ENCODE peak calls at places on chromosomes 3 and 15, in ten cellular contexts. K is esophagus squamous epithelium; F is esophagus muscularis mucosa; T is tibial nerve; V is Panc1; E is uterus; C is endothelial cell of umbilical vein; A is neural progenitor cell; Y is CD8-positive, alpha-beta memory T cell; Q is heart left ventricle. O is an unnamed sample. For H3K4me1, the result is how much of the 10 kb centered on the place peaks cover.

GRCh38 chr3:28590851-28591250 is 242.2 kb upstream of the AZI2 start:
- DNase-seq in K (no peak), F (no peak), T (no peak), V (no peak), E (no peak), C (no peak), A (no peak), Y (no peak), Q (no peak), O (no peak)

GRCh38 chr15:74464216-74464615 is 3.3 kb upstream of the UBL7 start:
- DNase-seq in K (no peak), F (no peak), T (no peak), V (no peak), E (no peak), C (no peak), A (no peak), Y (no peak), Q (no peak), O (no peak)

GRCh38 chr15:34682673-34683072 is 72.1 kb downstream of the GJD2 start:
- DNase-seq in K (no peak), F (no peak), T (no peak), V (no peak), E (no peak), C (peak), A (no peak), Y (no peak), Q (no peak), O (no peak)

GRCh38 chr3:152021951-152022461 is 148.6 kb downstream of the SUCNR1 start:
- DNase-seq in K (no peak), F (no peak), T (no peak), V (no peak), E (no peak), C (peak), A (no peak), Y (no peak), Q (no peak), O (no peak)

GRCh38 chr15:63156708-63157065 is 590 bp downstream of the RPS27L start:
- DNase-seq in K (no peak), F (no peak), T (no peak), V (no peak), E (peak), C (peak), A (peak), Y (peak), Q (peak), O (no peak)

GRCh38 chr3:156633335-156633734 is 41.1 kb upstream of the TIPARP start:
- DNase-seq in K (no peak), F (no peak), T (no peak), V (no peak), E (peak), C (no peak), A (no peak), Y (no peak), Q (peak), O (no peak)

GRCh38 chr3:105837143-105837740 is 31.6 kb downstream of the CBLB start:
- DNase-seq in K (no peak), F (no peak), T (no peak), V (no peak), E (no peak), C (no peak), A (no peak), Y (no peak), Q (no peak), O (no peak)

GRCh38 chr15:38877471-38877870 is 312.9 kb upstream of the RASGRP1 start:
- DNase-seq in K (no peak), F (no peak), T (no peak), V (no peak), E (no peak), C (no peak), A (no peak), Y (no peak), Q (no peak), O (no peak)

GRCh38 chr3:129975332-129976090 is 991 bp downstream of the TRH start:
- DNase-seq in K (no peak), F (no peak), T (no peak), V (no peak), E (no peak), C (no peak), A (peak), Y (no peak), Q (no peak), O (no peak)

GRCh38 chr3:192514081-192514753 is 213.1 kb downstream of the FGF12 start:
- DNase-seq in K (no peak), F (no peak), T (no peak), V (no peak), E (no peak), C (peak), A (peak), Y (no peak), Q (no peak), O (no peak)

GRCh38 chr3:33826206-33826605 is 27.8 kb downstream of the PDCD6IP start:
- DNase-seq in K (no peak), F (no peak), T (no peak), V (no peak), E (no peak), C (no peak), A (no peak), Y (no peak), Q (no peak), O (no peak)

GRCh38 chr3:152556731-152557254 is 278.1 kb upstream of the P2RY1 start:
- DNase-seq in K (no peak), F (no peak), T (no peak), V (no peak), E (no peak), C (peak), A (no peak), Y (no peak), Q (peak), O (no peak)

GRCh38 chr3:72487078-72487765 is 361.0 kb downstream of the SHQ1 start:
- DNase-seq in K (no peak), F (peak), T (no peak), V (no peak), E (peak), C (peak), A (no peak), Y (no peak), Q (peak), O (no peak)

GRCh38 chr3:187738400-187739124 is 6.7 kb downstream of the BCL6 start:
- DNase-seq in K (peak), F (peak), T (peak), V (peak), E (peak), C (peak), A (peak), Y (peak), Q (peak), O (peak)

GRCh38 chr3:58973796-58974195 is 76.0 kb downstream of the CFAP20DC start:
- DNase-seq in K (no peak), F (no peak), T (no peak), V (no peak), E (no peak), C (no peak), A (no peak), Y (no peak), Q (no peak), O (no peak)

GRCh38 chr3:31958721-31959152 is 22.3 kb downstream of the OSBPL10 start:
- DNase-seq in K (no peak), F (peak), T (no peak), V (no peak), E (no peak), C (no peak), A (no peak), Y (no peak), Q (no peak), O (no peak)

GRCh38 chr15:49036650-49037545 is 9.3 kb downstream of the SECISBP2L start:
- DNase-seq in K (no peak), F (no peak), T (no peak), V (no peak), E (no peak), C (no peak), A (no peak), Y (no peak), Q (no peak), O (no peak)

GRCh38 chr3:99355465-99355864 is 282.9 kb upstream of the COL8A1 start:
- DNase-seq in K (no peak), F (no peak), T (no peak), V (no peak), E (no peak), C (peak), A (no peak), Y (no peak), Q (no peak), O (no peak)

GRCh38 chr15:27336676-27337075 is 365.7 kb downstream of the GABRG3 start:
- DNase-seq in K (no peak), F (no peak), T (no peak), V (no peak), E (no peak), C (no peak), A (no peak), Y (no peak), Q (no peak), O (no peak)

GRCh38 chr3:45795882-45796765 is at the start of gene SLC6A20:
- DNase-seq in K (no peak), F (no peak), T (no peak), V (no peak), E (no peak), C (no peak), A (peak), Y (no peak), Q (no peak), O (no peak)

GRCh38 chr3:186997061-186998054 is 67.0 kb downstream of the ST6GAL1 start:
- DNase-seq in K (no peak), F (no peak), T (no peak), V (no peak), E (no peak), C (no peak), A (no peak), Y (no peak), Q (no peak), O (no peak)

GRCh38 chr3:28328188-28329151 is 20.1 kb upstream of the ZCWPW2 start:
- DNase-seq in K (no peak), F (no peak), T (no peak), V (no peak), E (no peak), C (peak), A (peak), Y (no peak), Q (no peak), O (no peak)

GRCh38 chr3:165210132-165210531 is 13.9 kb upstream of the SLITRK3 start:
- DNase-seq in K (no peak), F (no peak), T (no peak), V (no peak), E (no peak), C (no peak), A (no peak), Y (no peak), Q (no peak), O (no peak)

GRCh38 chr3:165202995-165203394 is 6.8 kb upstream of the SLITRK3 start:
- DNase-seq in K (no peak), F (no peak), T (no peak), V (no peak), E (no peak), C (no peak), A (no peak), Y (no peak), Q (no peak), O (no peak)

GRCh38 chr3:165204445-165204844 is 8.3 kb upstream of the SLITRK3 start:
- DNase-seq in K (no peak), F (no peak), T (no peak), V (no peak), E (no peak), C (no peak), A (no peak), Y (no peak), Q (no peak), O (no peak)

GRCh38 chr3:165210727-165211126 is 14.5 kb upstream of the SLITRK3 start:
- DNase-seq in K (no peak), F (no peak), T (no peak), V (no peak), E (no peak), C (no peak), A (no peak), Y (no peak), Q (no peak), O (no peak)

GRCh38 chr3:165206454-165207266 is 10.5 kb upstream of the SLITRK3 start:
- DNase-seq in K (no peak), F (no peak), T (peak), V (peak), E (peak), C (peak), A (peak), Y (no peak), Q (peak), O (no peak)
- H3K4me3 ChIP-seq in K (no peak), F (peak), T (peak), V (peak), E (peak), C (no peak), A (peak), Y (no peak), Q (no peak), O (no peak)

GRCh38 chr15:85496551-85497545 is 116.4 kb downstream of the AKAP13 start:
- DNase-seq in K (no peak), F (no peak), T (no peak), V (no peak), E (no peak), C (no peak), A (no peak), Y (no peak), Q (no peak), O (no peak)

GRCh38 chr15:85495096-85495495 is 114.7 kb downstream of the AKAP13 start:
- DNase-seq in K (no peak), F (no peak), T (no peak), V (no peak), E (no peak), C (no peak), A (no peak), Y (no peak), Q (no peak), O (no peak)

GRCh38 chr15:85496146-85496545 is 115.7 kb downstream of the AKAP13 start:
- DNase-seq in K (no peak), F (no peak), T (no peak), V (no peak), E (no peak), C (no peak), A (no peak), Y (no peak), Q (no peak), O (no peak)

GRCh38 chr15:85494035-85494793 is 113.8 kb downstream of the AKAP13 start:
- DNase-seq in K (no peak), F (no peak), T (no peak), V (peak), E (no peak), C (peak), A (peak), Y (no peak), Q (no peak), O (no peak)

DNA sequence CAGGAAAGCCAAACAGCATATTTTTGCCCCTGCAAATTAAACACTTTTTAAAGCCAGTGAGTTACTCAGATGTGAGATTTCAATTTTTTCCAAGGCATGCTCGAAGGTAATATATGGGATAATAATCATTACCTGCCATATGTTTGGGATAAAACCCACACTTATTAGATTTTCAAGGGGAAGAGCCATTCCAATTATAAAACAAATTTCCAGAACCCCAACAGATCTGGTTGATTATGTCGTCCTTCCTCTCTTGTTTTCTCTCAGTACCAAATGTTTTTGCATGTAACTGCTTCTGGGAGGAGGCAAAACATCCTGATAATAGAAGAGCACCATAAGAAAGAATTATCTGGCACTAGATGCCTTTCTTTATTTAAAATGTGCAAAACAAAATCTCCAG is 115.1 kb downstream of the AKAP13 start:
- DNase-seq in K (no peak), F (no peak), T (no peak), V (no peak), E (no peak), C (no peak), A (no peak), Y (no peak), Q (no peak), O (no peak)
- H3K4me1 ChIP-seq in K (under half), F (half or more), T (under half), V (under half), E (under half), C (under half), A (under half), Y (under half), Q (under half), O (under half)

GRCh38 chr3:167978486-167978885 is 117.2 kb downstream of the GOLIM4 start:
- DNase-seq in K (no peak), F (no peak), T (no peak), V (no peak), E (no peak), C (no peak), A (no peak), Y (no peak), Q (no peak), O (no peak)

GRCh38 chr3:167973046-167973445 is 122.7 kb downstream of the GOLIM4 start:
- DNase-seq in K (no peak), F (no peak), T (no peak), V (no peak), E (no peak), C (no peak), A (no peak), Y (no peak), Q (no peak), O (no peak)

GRCh38 chr3:167978071-167978470 is 117.7 kb downstream of the GOLIM4 start:
- DNase-seq in K (no peak), F (no peak), T (no peak), V (no peak), E (no peak), C (no peak), A (no peak), Y (no peak), Q (no peak), O (no peak)

GRCh38 chr3:167976880-167977498 is 118.7 kb downstream of the GOLIM4 start:
- DNase-seq in K (no peak), F (no peak), T (no peak), V (no peak), E (no peak), C (no peak), A (no peak), Y (no peak), Q (no peak), O (no peak)
- H3K4me3 ChIP-seq in K (no peak), F (no peak), T (no peak), V (no peak), E (no peak), C (no peak), A (no peak), Y (no peak), Q (no peak), O (no peak)

DNA sequence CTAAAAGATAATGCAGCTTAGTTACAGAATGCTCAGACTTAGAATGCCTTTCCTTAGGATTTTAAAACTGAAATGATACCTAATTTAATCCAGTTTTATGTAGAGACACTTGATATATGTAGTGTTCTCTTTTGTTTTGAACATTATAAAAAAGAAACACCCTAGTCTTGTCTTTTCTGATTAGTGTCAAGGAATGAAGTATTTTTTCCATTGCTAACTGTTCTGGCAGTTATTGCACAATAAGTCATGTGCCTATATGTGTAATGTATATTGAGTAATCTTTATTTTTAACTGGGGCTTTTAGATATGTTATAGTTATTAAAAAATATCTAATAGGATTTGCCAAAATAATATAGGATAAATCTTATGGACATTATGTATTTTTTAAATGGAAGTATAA is 4.5 kb downstream of the ARL8B start:
- DNase-seq in K (no peak), F (no peak), T (no peak), V (no peak), E (no peak), C (no peak), A (no peak), Y (no peak), Q (no peak), O (no peak)
- H3K4me1 ChIP-seq in K (under half), F (half or more), T (under half), V (under half), E (under half), C (under half), A (under half), Y (under half), Q (under half), O (under half)

DNA sequence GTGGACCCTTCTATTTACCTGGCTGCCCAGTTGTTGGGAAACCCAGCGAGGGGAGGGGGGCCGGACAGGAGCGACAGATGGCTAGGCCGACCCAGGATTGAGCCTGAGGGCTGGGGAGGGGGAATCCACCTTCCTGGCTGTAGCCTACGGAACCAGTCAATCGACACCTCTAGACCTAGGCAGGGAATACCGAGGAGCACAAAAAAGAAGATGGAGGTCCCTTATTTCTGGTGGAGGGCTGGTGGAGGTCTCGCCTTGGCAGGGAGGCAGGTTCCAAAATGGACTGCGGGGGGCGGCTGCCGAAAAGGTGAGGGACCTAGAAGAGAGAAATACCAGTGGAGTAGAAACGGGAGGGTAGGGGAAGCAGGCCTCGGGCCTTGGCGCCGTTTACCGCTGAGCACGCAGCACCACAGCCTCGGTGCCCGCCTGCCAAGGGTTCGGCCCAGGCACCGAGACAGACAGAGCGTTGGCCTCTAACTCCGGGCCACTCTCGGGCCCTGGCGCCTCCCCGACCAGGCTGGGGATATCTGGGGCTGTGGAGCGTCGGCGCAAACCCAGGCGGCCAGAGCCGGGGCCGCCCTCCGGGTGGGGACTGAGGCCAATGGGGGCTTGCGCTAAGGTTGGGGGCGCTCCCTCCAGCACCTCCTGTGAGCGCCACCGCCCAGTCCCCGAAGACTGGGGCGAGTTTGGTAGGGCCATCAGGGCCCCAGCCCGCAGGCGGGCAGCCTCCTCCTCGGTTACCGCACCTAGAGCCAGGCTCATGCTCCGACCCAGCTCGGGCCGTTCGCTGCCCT is 1.6 kb downstream of the ANKRD63 start:
- DNase-seq in K (no peak), F (no peak), T (no peak), V (no peak), E (no peak), C (no peak), A (no peak), Y (no peak), Q (peak), O (no peak)
- H3K4me3 ChIP-seq in K (no peak), F (peak), T (peak), V (no peak), E (no peak), C (no peak), A (peak), Y (no peak), Q (no peak), O (no peak)

GRCh38 chr15:25850154-25851111 is 12.7 kb downstream of the ATP10A start:
- DNase-seq in K (no peak), F (peak), T (peak), V (peak), E (peak), C (no peak), A (peak), Y (peak), Q (peak), O (peak)

GRCh38 chr15:25847066-25847465 is 16.1 kb downstream of the ATP10A start:
- DNase-seq in K (no peak), F (no peak), T (no peak), V (no peak), E (no peak), C (no peak), A (no peak), Y (no peak), Q (no peak), O (no peak)

GRCh38 chr15:25848769-25849430 is 14.2 kb downstream of the ATP10A start:
- DNase-seq in K (no peak), F (no peak), T (no peak), V (no peak), E (no peak), C (no peak), A (peak), Y (no peak), Q (no peak), O (no peak)

GRCh38 chr15:25848325-25848724 is 14.8 kb downstream of the ATP10A start:
- DNase-seq in K (no peak), F (no peak), T (no peak), V (no peak), E (no peak), C (no peak), A (no peak), Y (no peak), Q (no peak), O (no peak)

GRCh38 chr15:25849431-25849921 is 13.7 kb downstream of the ATP10A start:
- DNase-seq in K (no peak), F (no peak), T (no peak), V (no peak), E (no peak), C (no peak), A (peak), Y (no peak), Q (no peak), O (no peak)
- H3K4me1 ChIP-seq in K (under half), F (half or more), T (under half), V (under half), E (under half), C (under half), A (under half), Y (half or more), Q (under half), O (half or more)

O was measured in effector memory CD4-positive, alpha-beta T cell.